ENCODE peak calls at places on chromosomes 7 and 10, in four cellular contexts. V, Y, B and M are unnamed samples.

GRCh38 chr7:11592699-11593098 is 239.3 kb downstream of the THSD7A start:
- DNase-seq in V (no peak), Y (no peak), B (no peak), M (no peak)

GRCh38 chr10:117419921-117420320 is 44.7 kb upstream of the PDZD8 start:
- DNase-seq in V (no peak), Y (no peak), B (no peak), M (no peak)

GRCh38 chr10:30059209-30060107 is at the start of gene JCAD:
- DNase-seq in V (peak; percentile 87), Y (peak; percentile 81), B (peak; percentile 85), M (peak; percentile 61)

GRCh38 chr10:69088471-69088769 is 517 bp downstream of the SRGN start:
- DNase-seq in V (no peak), Y (no peak), B (no peak), M (no peak)

GRCh38 chr10:110398419-110399162 is 93.9 kb upstream of the SMNDC1 start:
- DNase-seq in V (no peak), Y (no peak), B (no peak), M (peak; percentile 89)

GRCh38 chr7:157714166-157715070 is 377.6 kb downstream of the DNAJB6 start:
- DNase-seq in V (no peak), Y (no peak), B (no peak), M (no peak)

GRCh38 chr10:22271786-22272185 is 44.4 kb upstream of the COMMD3 start:
- DNase-seq in V (no peak), Y (no peak), B (no peak), M (no peak)

GRCh38 chr10:112295853-112296830 is 12.9 kb downstream of the TECTB start:
- DNase-seq in V (peak; percentile 58), Y (peak; percentile 62), B (no peak), M (no peak)

GRCh38 chr10:50604049-50604640 is 19.6 kb downstream of the SGMS1 start:
- DNase-seq in V (no peak), Y (no peak), B (no peak), M (no peak)

DNA sequence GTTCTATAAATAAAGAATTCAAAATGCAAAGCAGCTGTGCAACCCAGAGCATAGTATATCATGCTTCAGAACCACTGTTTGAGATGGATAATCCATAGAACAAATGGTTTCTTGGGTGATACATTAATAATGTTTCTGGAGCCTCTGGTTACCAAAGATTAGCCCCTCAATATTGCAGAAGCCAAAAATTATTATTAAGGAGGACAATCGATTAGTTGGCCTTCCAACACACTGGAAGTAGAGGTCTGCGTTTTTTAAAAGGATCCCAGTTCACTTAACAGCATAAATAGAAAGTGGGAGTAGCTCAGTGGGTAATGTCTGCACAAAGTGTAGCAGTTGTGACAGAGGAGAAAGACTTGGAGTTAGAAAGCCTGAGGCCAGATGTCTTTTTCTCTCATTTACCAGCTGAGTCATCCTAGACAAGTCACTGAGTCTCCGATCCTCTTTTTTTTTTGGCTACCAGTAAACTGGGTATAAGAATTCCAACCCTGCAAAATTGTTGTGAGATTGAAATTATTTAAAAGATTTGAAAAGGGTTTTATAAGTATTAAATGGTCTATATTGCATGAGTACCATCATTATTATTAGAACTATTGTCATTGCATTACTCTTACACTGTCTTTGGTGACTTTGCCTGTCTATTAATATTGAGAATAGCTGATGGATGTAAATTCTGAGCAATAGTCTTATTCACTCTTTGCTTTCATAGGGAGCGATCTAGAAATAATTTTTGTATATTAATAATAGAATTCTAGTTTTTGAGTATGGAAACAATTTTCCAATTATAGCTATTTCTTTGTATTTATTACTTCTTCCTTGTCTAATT is 73.8 kb downstream of the ARID5B start:
- DNase-seq in V (no peak), Y (no peak), B (no peak), M (no peak)
- H3K4me3 ChIP-seq in V (peak overlapping the region; percentile 31), Y (no peak overlapping the region), B (peak overlapping the region; percentile 38), M (no peak overlapping the region)

GRCh38 chr10:77332256-77332655 is 305.4 kb downstream of the KCNMA1 start:
- DNase-seq in V (no peak), Y (no peak), B (no peak), M (no peak)
- H3K4me1 ChIP-seq in V (no peaks in the 10 kb centered on the region), Y (peaks cover 21% of the 10 kb centered on the region), B (peaks cover 12% of the 10 kb centered on the region), M (peaks cover 4% of the 10 kb centered on the region)

DNA sequence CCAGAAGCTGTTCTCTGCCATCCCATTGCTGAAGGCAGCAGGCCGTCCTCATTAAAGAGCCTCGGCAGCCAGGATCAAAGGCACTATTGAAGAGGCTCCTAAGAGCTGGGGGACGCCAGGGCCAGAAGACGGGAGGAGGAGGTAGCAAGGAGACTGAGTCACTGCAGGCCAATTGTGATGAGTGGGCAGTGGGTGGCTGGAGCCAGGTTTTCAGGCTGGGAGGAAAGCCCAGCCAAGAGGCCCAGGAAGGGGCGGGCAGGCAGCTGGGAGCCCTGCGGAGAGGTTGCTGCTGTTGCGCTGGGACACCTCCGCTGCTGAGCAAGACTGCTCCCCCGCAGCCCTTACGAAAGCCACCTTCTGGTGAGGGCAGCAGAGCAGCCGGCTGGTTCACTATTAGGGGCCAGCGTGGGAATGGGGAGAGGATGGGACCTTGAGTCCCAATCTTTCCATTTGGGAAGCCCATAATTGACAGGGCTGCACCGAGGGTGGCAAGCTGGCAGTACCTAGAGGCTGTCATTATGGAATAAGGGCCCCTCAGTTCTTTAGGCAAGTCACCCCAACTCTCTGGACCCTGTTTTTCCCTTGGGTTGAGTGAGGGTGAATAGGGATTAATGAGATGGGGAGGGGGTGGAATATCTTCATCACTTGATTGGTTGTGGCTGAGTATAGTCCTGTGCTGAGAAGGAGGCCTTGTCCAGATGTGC is 48.4 kb downstream of the UNC5B start:
- DNase-seq in V (peak; percentile 52), Y (no peak), B (peak; percentile 71), M (no peak)
- TF ChIP-seq CTCF in V (no peak), Y (no peak), B (no peak), M (no peak)

DNA sequence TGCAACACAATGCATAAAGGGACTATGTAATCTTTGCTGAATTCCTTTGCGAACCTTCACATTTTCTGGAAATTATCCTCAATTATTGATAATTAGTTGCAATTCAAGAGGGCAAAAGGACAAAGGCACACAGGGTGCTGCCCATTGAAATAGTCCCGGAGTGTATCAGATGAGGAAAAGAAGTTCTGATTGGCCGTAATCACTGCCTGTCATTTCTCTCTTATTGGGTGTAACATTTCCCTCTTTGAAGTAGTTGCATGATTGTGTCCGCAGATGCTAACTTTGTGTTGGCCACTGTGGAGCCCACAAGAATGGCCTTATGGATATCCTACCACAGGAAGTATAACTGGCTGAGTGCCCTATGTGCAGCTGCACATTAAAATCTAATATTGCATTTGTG is 35.1 kb upstream of the TAS2R16 start:
- DNase-seq in V (no peak), Y (no peak), B (no peak), M (no peak)
- H3K4me3 ChIP-seq in V (no peak overlapping the region), Y (no peak overlapping the region), B (no peak overlapping the region), M (no peak overlapping the region)